ENCODE peak calls at places on chromosomes 11 and 22, in four cellular contexts. X is hepatic stellate cell, W is posterior vena cava, U is midbrain. M is an unnamed sample.

GRCh38 chr22:46536559-46537220 is 730 bp downstream of the CELSR1 start:
- DNase-seq in X (no peak), W (no peak), U (no peak), M (no peak)

GRCh38 chr11:88310246-88310645 is 27.3 kb downstream of the CTSC start:
- DNase-seq in X (no peak), W (no peak), U (no peak), M (no peak)

GRCh38 chr11:102120437-102120935 is 10.2 kb downstream of the YAP1 start:
- DNase-seq in X (no peak), W (no peak), U (no peak), M (no peak)

GRCh38 chr11:36408476-36409136 is 101.5 kb downstream of the TRAF6 start:
- DNase-seq in X (no peak), W (no peak), U (no peak), M (no peak)

GRCh38 chr11:86865436-86865835 is 65.1 kb downstream of the PRSS23 start:
- DNase-seq in X (no peak), W (no peak), U (no peak), M (no peak)

GRCh38 chr11:65429724-65430405 is 7.3 kb downstream of the NEAT1 start:
- DNase-seq in X (no peak), W (peak), U (no peak), M (peak)

GRCh38 chr22:37197451-37198289 is 9.6 kb upstream of the C1QTNF6 start:
- DNase-seq in X (no peak), W (peak), U (no peak), M (no peak)

GRCh38 chr11:63737718-63738117 is 30.9 kb downstream of the ZFTA start:
- DNase-seq in X (no peak), W (no peak), U (no peak), M (no peak)

GRCh38 chr22:23826510-23827350 is 12.1 kb downstream of the DERL3 start:
- DNase-seq in X (peak), W (peak), U (no peak), M (no peak)

GRCh38 chr11:68383976-68384501 is 71.6 kb downstream of the LRP5 start:
- DNase-seq in X (peak), W (no peak), U (peak), M (peak)

GRCh38 chr11:22703040-22703439 is 36.6 kb downstream of the GAS2 start:
- DNase-seq in X (no peak), W (no peak), U (no peak), M (no peak)

GRCh38 chr11:11841605-11842425 is at the start of gene USP47:
- DNase-seq in X (peak), W (peak), U (peak), M (peak)

GRCh38 chr11:1829039-1829820 is 5.6 kb upstream of the SYT8 start:
- DNase-seq in X (peak), W (peak), U (no peak), M (no peak)

GRCh38 chr22:34886812-34887211 is 179.1 kb upstream of the ISX start:
- DNase-seq in X (no peak), W (no peak), U (no peak), M (no peak)

GRCh38 chr11:88420165-88420781 is 82.7 kb upstream of the CTSC start:
- DNase-seq in X (peak), W (no peak), U (no peak), M (peak)

GRCh38 chr11:103071008-103071407 is 21.0 kb downstream of the DCUN1D5 start:
- DNase-seq in X (no peak), W (no peak), U (no peak), M (no peak)

GRCh38 chr11:23457641-23458040 is 597.4 kb upstream of the CCDC179 start:
- DNase-seq in X (no peak), W (no peak), U (no peak), M (no peak)

GRCh38 chr22:43006753-43007152 is 8.2 kb downstream of the PACSIN2 start:
- DNase-seq in X (no peak), W (no peak), U (no peak), M (no peak)

GRCh38 chr22:49334976-49335375 is 492.7 kb downstream of the BRD1 start:
- DNase-seq in X (no peak), W (peak), U (no peak), M (no peak)

GRCh38 chr11:121669422-121669821 is 216.7 kb upstream of the SORL1-AS1 start:
- DNase-seq in X (no peak), W (no peak), U (no peak), M (no peak)

GRCh38 chr22:17569971-17570511 is 6.7 kb downstream of the SLC25A18 start:
- DNase-seq in X (no peak), W (no peak), U (peak), M (peak)

GRCh38 chr11:2303627-2304155 is 1.9 kb downstream of the TSPAN32 start:
- DNase-seq in X (no peak), W (no peak), U (no peak), M (no peak)

GRCh38 chr22:28923826-28924732 is 40.7 kb downstream of the ZNRF3 start:
- DNase-seq in X (no peak), W (no peak), U (peak), M (peak)

GRCh38 chr11:110097459-110098012 is 4.3 kb downstream of the ZC3H12C start:
- DNase-seq in X (no peak), W (no peak), U (no peak), M (no peak)

GRCh38 chr11:8985462-8985861 is 18.3 kb downstream of the NRIP3 start:
- DNase-seq in X (no peak), W (no peak), U (no peak), M (no peak)

GRCh38 chr11:7545611-7546010 is 31.8 kb downstream of the PPFIBP2 start:
- DNase-seq in X (no peak), W (no peak), U (no peak), M (no peak)

GRCh38 chr11:118918686-118919280 is 6.9 kb downstream of the BCL9L start:
- DNase-seq in X (no peak), W (no peak), U (no peak), M (no peak)

GRCh38 chr11:59610289-59610688 is 5.3 kb downstream of the OSBP start:
- DNase-seq in X (no peak), W (no peak), U (no peak), M (no peak)

M was measured in Ammon's horn.